ENCODE peak calls at places on chromosomes 2 and 18, in six cellular contexts. G is naive thymus-derived CD4-positive, alpha-beta T cell; H is effector memory CD4-positive, alpha-beta T cell; X is OCI-LY7; L is endodermal cell; W is PC-3. Y is an unnamed sample.
A peak's percentile ranks its signal among the peaks of the same experiment; 100 is the strongest.

GRCh38 chr2:10901160-10901559 is 10.6 kb upstream of the KCNF1 start:
- DNase-seq in G (no peak), H (no peak), X (no peak), L (peak; percentile 52), W (peak; percentile 79), Y (peak; percentile 75)

GRCh38 chr2:164920430-164920829 is 34.9 kb downstream of the SLC38A11 start:
- DNase-seq in G (no peak), H (no peak), X (no peak), L (no peak), W (peak; percentile 83), Y (no peak)

GRCh38 chr18:79402977-79403722 is 7.4 kb downstream of the NFATC1 start:
- DNase-seq in G (no peak), H (no peak), X (no peak), L (peak; percentile 69), W (peak; percentile 62), Y (no peak)

GRCh38 chr2:157789161-157789720 is 86.9 kb downstream of the ACVR1 start:
- DNase-seq in G (no peak), H (no peak), X (no peak), L (no peak), W (no peak), Y (peak; percentile 65)

GRCh38 chr2:207984765-207985480 is 40.4 kb downstream of the PLEKHM3 start:
- DNase-seq in G (no peak), H (no peak), X (no peak), L (no peak), W (no peak), Y (no peak)

GRCh38 chr2:216918088-216918680 is 58.3 kb upstream of the TNP1 start:
- DNase-seq in G (no peak), H (no peak), X (no peak), L (peak; percentile 25), W (peak; percentile 92), Y (no peak)

GRCh38 chr2:19540739-19541503 is 182.5 kb upstream of the OSR1 start:
- DNase-seq in G (no peak), H (no peak), X (no peak), L (no peak), W (peak; percentile 99), Y (peak; percentile 89)

GRCh38 chr2:149394864-149395263 is 64.5 kb downstream of the LYPD6 start:
- DNase-seq in G (no peak), H (no peak), X (no peak), L (no peak), W (peak; percentile 24), Y (no peak)

GRCh38 chr2:102070058-102070642 is 72.4 kb upstream of the IL1R1 start:
- DNase-seq in G (no peak), H (no peak), X (no peak), L (no peak), W (no peak), Y (no peak)

GRCh38 chr2:224209927-224210326 is 170.8 kb upstream of the SERPINE2 start:
- DNase-seq in G (no peak), H (no peak), X (no peak), L (no peak), W (no peak), Y (no peak)

GRCh38 chr18:48929951-48930713 is 20.6 kb downstream of the SMAD7 start:
- DNase-seq in G (peak; percentile 7), H (no peak), X (no peak), L (no peak), W (no peak), Y (peak; percentile 94)

GRCh38 chr2:121080013-121080772 is 204.8 kb downstream of the TFCP2L1 start:
- DNase-seq in G (no peak), H (no peak), X (peak; percentile 50), L (peak; percentile 94), W (peak; percentile 82), Y (peak; percentile 50)

GRCh38 chr18:63578357-63578958 is 8.7 kb upstream of the SERPINB13 start:
- DNase-seq in G (no peak), H (no peak), X (peak; percentile 28), L (peak; percentile 77), W (peak; percentile 69), Y (peak; percentile 30)

GRCh38 chr18:56873441-56874140 is 222.4 kb downstream of the WDR7 start:
- DNase-seq in G (peak; percentile 42), H (no peak), X (peak; percentile 17), L (peak; percentile 72), W (no peak), Y (peak; percentile 10)

GRCh38 chr2:127065932-127066318 is 41.0 kb downstream of the BIN1 start:
- DNase-seq in G (no peak), H (no peak), X (no peak), L (no peak), W (no peak), Y (no peak)

GRCh38 chr2:200408428-200409311 is 101.2 kb downstream of the KCTD18 start:
- DNase-seq in G (no peak), H (no peak), X (no peak), L (peak; percentile 59), W (peak; percentile 87), Y (peak; percentile 73)

GRCh38 chr2:37871453-37872191 is 53.5 kb upstream of the RMDN2 start:
- DNase-seq in G (no peak), H (no peak), X (no peak), L (no peak), W (peak; percentile 50), Y (no peak)

GRCh38 chr2:46073540-46074018 is 223.6 kb upstream of the EPAS1 start:
- DNase-seq in G (no peak), H (no peak), X (no peak), L (no peak), W (peak; percentile 95), Y (no peak)

GRCh38 chr2:121071058-121071504 is 213.9 kb downstream of the TFCP2L1 start:
- DNase-seq in G (no peak), H (no peak), X (peak; percentile 51), L (peak; percentile 97), W (peak; percentile 75), Y (peak; percentile 37)

GRCh38 chr2:199456383-199457146 is 1.2 kb downstream of the SATB2 start:
- DNase-seq in G (no peak), H (no peak), X (peak; percentile 19), L (no peak), W (no peak), Y (no peak)

GRCh38 chr2:127558911-127559310 is 23.4 kb downstream of the MYO7B start:
- DNase-seq in G (no peak), H (no peak), X (no peak), L (no peak), W (no peak), Y (no peak)

GRCh38 chr2:235433860-235434259 is 60.0 kb upstream of the AGAP1 start:
- DNase-seq in G (no peak), H (no peak), X (no peak), L (peak; percentile 17), W (peak; percentile 61), Y (peak; percentile 11)

GRCh38 chr2:16665746-16666452 is at the start of gene CYRIA:
- DNase-seq in G (peak; percentile 34), H (no peak), X (peak; percentile 73), L (peak; percentile 84), W (no peak), Y (peak; percentile 37)

GRCh38 chr2:159054032-159054334 is 85.5 kb downstream of the TANC1 start:
- DNase-seq in G (no peak), H (no peak), X (no peak), L (no peak), W (no peak), Y (no peak)

GRCh38 chr2:128687551-128687945 is 368.9 kb upstream of the HS6ST1 start:
- DNase-seq in G (no peak), H (no peak), X (no peak), L (no peak), W (no peak), Y (no peak)
- H3K4me3 ChIP-seq in G (no peak overlapping the region), H (no peak overlapping the region), X (no peak overlapping the region), L (no peak overlapping the region), W (no peak overlapping the region), Y (no peak overlapping the region)

DNA sequence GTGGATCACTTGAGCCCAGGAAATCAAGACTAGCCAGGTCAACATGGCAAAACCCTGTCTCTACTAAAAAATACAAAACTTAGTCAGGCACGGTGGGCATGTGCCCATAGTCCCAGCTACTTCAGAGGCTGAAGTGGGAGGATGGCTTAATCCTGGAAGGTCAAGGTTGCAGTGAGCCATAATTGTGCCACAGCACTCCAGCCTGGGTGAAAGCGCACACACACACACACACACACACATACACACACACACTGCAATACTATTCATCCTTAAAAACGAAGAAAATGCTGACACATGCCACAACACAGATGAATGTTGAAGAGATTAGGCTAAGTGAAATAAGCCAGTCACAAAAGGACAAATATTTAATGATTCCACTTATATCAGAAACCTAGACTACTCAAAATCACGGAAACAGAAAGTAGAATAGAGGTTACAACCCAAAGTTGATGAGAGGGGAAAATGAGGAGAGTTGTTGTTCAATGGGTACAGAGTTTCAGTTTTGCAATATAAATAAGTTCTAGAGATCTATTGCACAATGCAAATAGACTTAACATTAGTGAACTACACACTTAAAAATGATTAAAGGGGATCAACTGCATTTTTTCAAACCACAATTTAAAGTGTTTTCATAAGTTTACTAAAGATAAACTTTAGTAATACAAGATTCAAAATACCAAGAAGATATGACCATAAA is 114.5 kb downstream of the USP34 start:
- DNase-seq in G (no peak), H (no peak), X (no peak), L (no peak), W (no peak), Y (no peak)
- H3K27ac ChIP-seq in G (no peak overlapping the region), H (no peak overlapping the region), X (no peak overlapping the region), L (no peak overlapping the region), W (no peak overlapping the region), Y (peak overlapping the region; percentile 58)

DNA sequence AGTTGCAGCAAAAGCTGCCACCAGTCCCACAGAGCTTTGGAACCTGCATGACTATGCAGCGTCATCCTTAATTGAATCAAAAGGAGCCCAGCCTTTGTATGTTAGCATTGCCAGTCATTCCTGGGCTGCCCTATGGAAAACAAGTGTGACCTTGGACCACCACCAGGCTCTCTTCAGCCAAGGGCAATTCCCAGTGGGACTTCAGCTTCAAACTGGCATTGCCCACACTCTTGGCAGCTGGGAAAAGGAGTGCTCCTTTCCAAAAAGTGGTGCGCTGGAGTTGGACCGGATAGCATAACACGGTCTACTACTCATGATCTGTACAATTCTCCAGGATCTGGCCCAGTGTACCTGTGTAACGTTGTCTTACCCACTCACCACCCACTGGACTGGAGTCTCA is 259.5 kb downstream of the MREG start:
- DNase-seq in G (no peak), H (no peak), X (no peak), L (no peak), W (no peak), Y (no peak)
- H3K9me3 ChIP-seq in G (no peaks in the 10 kb centered on the region), H (no peaks in the 10 kb centered on the region), X (no peaks in the 10 kb centered on the region), L (peaks cover 4% of the 10 kb centered on the region), W (no peaks in the 10 kb centered on the region), Y (no peaks in the 10 kb centered on the region)

DNA sequence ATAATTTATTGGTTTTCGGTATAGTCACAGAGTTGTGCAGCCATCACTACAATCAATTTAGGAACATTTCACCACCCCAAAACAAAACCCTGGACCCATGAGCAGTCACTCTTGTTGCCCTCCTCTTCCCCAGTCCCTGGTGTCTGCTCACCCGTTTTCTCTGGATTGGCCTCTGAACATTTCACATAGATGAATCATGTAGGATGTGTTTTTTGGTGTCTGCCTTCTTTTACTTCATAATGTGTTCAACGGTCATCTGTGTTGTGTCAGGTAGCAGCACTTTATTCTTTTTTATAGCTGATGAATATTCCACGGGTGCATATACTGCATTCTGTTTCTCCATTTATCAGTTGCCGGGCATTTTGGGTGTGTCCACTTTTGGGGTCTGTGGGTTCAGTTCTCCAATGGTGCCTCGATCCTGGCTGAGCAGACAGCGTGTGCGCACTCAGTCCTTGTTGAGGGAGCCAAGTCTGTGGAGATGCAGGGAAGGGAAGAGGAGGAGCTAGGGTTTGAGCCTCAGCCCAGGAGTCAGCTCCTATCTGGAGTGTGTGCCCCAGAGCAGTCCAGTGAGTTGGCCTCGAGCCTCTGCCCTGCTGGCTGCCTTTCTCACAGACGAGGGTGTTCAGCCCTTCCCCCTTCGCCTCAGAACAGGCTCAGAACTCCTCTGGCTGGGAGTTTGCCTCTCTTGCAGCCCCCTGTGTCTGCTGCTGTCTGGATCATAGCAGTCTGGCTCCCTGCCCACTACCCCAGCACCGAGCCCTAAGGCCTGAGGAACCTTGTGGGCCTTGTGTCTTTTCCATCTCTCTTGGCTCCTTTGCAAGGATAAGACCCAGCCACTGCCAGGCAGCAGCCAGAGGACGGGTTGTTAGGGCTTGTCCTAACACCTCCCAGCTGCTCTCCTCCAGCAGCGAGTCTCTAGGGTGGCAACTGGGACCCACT is 18.0 kb downstream of the C2orf74 start:
- DNase-seq in G (no peak), H (no peak), X (no peak), L (no peak), W (peak; percentile 47), Y (no peak)
- H3K4me3 ChIP-seq in G (no peak overlapping the region), H (no peak overlapping the region), X (peak overlapping the region; percentile 91), L (peak overlapping the region; percentile 81), W (peak overlapping the region; percentile 68), Y (peak overlapping the region; percentile 29)

Y was measured in small intestine.